ENCODE peak calls at places on chromosomes 1 and 21, in four cellular contexts. L is heart left ventricle, E is left lung, U is right cardiac atrium. X is an unnamed sample.

GRCh38 chr1:107550358-107550757 is 409.5 kb downstream of the NTNG1 start:
- DNase-seq in L (no peak), E (no peak), U (no peak), X (no peak)

GRCh38 chr1:235461954-235462353 is 42.3 kb downstream of the B3GALNT2 start:
- DNase-seq in L (no peak), E (no peak), U (no peak), X (no peak)

GRCh38 chr1:217133958-217134856 is 411.0 kb upstream of the ESRRG start:
- DNase-seq in L (peak), E (peak), U (peak), X (no peak)

GRCh38 chr1:30039354-30040080 is 683.9 kb downstream of the MATN1 start:
- DNase-seq in L (no peak), E (no peak), U (no peak), X (no peak)

GRCh38 chr1:98103617-98104284 is 182.9 kb upstream of the DPYD start:
- DNase-seq in L (no peak), E (no peak), U (no peak), X (no peak)

GRCh38 chr1:6157528-6158174 is 22.5 kb downstream of the CHD5 start:
- DNase-seq in L (no peak), E (no peak), U (peak), X (peak)

GRCh38 chr1:97414682-97415312 is 506.0 kb downstream of the DPYD start:
- DNase-seq in L (no peak), E (no peak), U (no peak), X (no peak)

GRCh38 chr1:5757177-5757820 is 234.9 kb downstream of the NPHP4 start:
- DNase-seq in L (no peak), E (no peak), U (no peak), X (no peak)

GRCh38 chr1:248144513-248145198 is at the start of gene OR2M5:
- DNase-seq in L (no peak), E (no peak), U (no peak), X (no peak)

GRCh38 chr21:40067751-40068150 is 200.5 kb downstream of the PCP4 start:
- DNase-seq in L (no peak), E (no peak), U (no peak), X (no peak)

GRCh38 chr1:240244968-240245628 is 153.4 kb downstream of the FMN2 start:
- DNase-seq in L (no peak), E (no peak), U (no peak), X (no peak)

GRCh38 chr1:204673909-204674701 is 11.4 kb downstream of the LRRN2 start:
- DNase-seq in L (no peak), E (no peak), U (no peak), X (peak)

GRCh38 chr1:155978325-155978972 is at the start of gene ARHGEF2:
- DNase-seq in L (peak), E (peak), U (peak), X (peak)

GRCh38 chr21:36320421-36321324 is 676 bp downstream of the MORC3 start:
- DNase-seq in L (peak), E (peak), U (peak), X (peak)

GRCh38 chr1:234125283-234125682 is 220.8 kb downstream of the SLC35F3 start:
- DNase-seq in L (no peak), E (no peak), U (no peak), X (no peak)

GRCh38 chr1:242005866-242006565 is 7.1 kb upstream of the MAP1LC3C start:
- DNase-seq in L (no peak), E (no peak), U (no peak), X (peak)

GRCh38 chr21:33396436-33396835 is 6.8 kb upstream of the IFNGR2 start:
- DNase-seq in L (no peak), E (no peak), U (no peak), X (no peak)

GRCh38 chr21:15967661-15968060 is 237.9 kb downstream of the USP25 start:
- DNase-seq in L (no peak), E (no peak), U (no peak), X (no peak)

GRCh38 chr1:37666241-37666867 is 26.0 kb upstream of the CDCA8 start:
- DNase-seq in L (no peak), E (no peak), U (no peak), X (no peak)

GRCh38 chr1:26728645-26729044 is 32.8 kb downstream of the ARID1A start:
- DNase-seq in L (no peak), E (no peak), U (no peak), X (no peak)

GRCh38 chr1:6108937-6109636 is 63.4 kb downstream of the KCNAB2 start:
- DNase-seq in L (no peak), E (peak), U (peak), X (no peak)

GRCh38 chr1:94798054-94798453 is 22.1 kb upstream of the SLC44A3 start:
- DNase-seq in L (no peak), E (no peak), U (no peak), X (no peak)

GRCh38 chr1:151990856-151991198 is 2.8 kb downstream of the S100A10 start:
- DNase-seq in L (peak), E (no peak), U (no peak), X (no peak)

GRCh38 chr1:186102559-186103148 is 272.4 kb downstream of the TPR start:
- DNase-seq in L (peak), E (no peak), U (peak), X (no peak)
- H3K27ac ChIP-seq in L (peak), E (no peak), U (no peak), X (no peak)

GRCh38 chr1:230384380-230385172 is 41.6 kb downstream of the PGBD5 start:
- DNase-seq in L (no peak), E (no peak), U (no peak), X (no peak)
- H3K27ac ChIP-seq in L (no peak), E (no peak), U (no peak), X (no peak)

GRCh38 chr1:115136106-115136505 is 46.8 kb upstream of the TSPAN2 start:
- DNase-seq in L (no peak), E (no peak), U (no peak), X (no peak)

GRCh38 chr1:115135681-115136080 is 46.4 kb upstream of the TSPAN2 start:
- DNase-seq in L (no peak), E (no peak), U (no peak), X (no peak)

GRCh38 chr1:115133440-115133839 is 44.1 kb upstream of the TSPAN2 start:
- DNase-seq in L (no peak), E (no peak), U (no peak), X (no peak)

GRCh38 chr1:115134231-115134630 is 44.9 kb upstream of the TSPAN2 start:
- DNase-seq in L (no peak), E (no peak), U (no peak), X (no peak)

GRCh38 chr1:115134850-115135484 is 45.7 kb upstream of the TSPAN2 start:
- DNase-seq in L (no peak), E (peak), U (no peak), X (no peak)
- H3K27ac ChIP-seq in L (peak), E (no peak), U (no peak), X (no peak)

DNA sequence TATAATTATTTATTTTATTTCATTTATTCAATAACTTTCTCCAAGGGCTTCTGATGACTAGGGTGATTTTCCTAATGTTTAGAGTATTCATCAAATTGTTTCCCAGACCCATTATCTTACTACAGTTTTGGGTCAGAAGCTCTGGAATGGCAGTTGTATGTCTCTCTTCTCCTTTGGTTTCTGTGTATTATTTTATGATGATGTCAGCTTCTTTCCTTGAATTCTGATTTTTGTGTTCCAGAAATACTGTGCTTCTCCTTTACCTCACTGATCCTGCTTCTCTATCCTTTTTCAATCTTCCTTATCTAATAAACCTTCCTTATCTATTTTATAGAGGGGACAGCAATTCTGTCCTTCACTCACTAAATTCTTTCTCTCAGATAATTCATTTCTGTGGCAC is 48.8 kb downstream of the LRRC8B start:
- DNase-seq in L (no peak), E (no peak), U (no peak), X (no peak)
- H3K27ac ChIP-seq in L (no peak), E (no peak), U (no peak), X (no peak)

GRCh38 chr21:25561668-25562641 is 45.3 kb downstream of the MRPL39 start:
- DNase-seq in L (peak), E (peak), U (peak), X (no peak)
- H3K27ac ChIP-seq in L (peak), E (peak), U (no peak), X (peak)

GRCh38 chr1:114723457-114723856 is 6.9 kb upstream of the NRAS start:
- DNase-seq in L (no peak), E (no peak), U (no peak), X (no peak)
- H3K27ac ChIP-seq in L (peak), E (no peak), U (no peak), X (no peak)

GRCh38 chr1:71101839-71102376 is 21.1 kb upstream of the ZRANB2 start:
- DNase-seq in L (no peak), E (no peak), U (no peak), X (no peak)

GRCh38 chr1:71093938-71094337 is 13.1 kb upstream of the ZRANB2 start:
- DNase-seq in L (no peak), E (no peak), U (no peak), X (no peak)

GRCh38 chr1:71097428-71097827 is 16.6 kb upstream of the ZRANB2 start:
- DNase-seq in L (no peak), E (no peak), U (no peak), X (no peak)
- H3K27ac ChIP-seq in L (no peak), E (no peak), U (no peak), X (no peak)

GRCh38 chr1:109483658-109484518 is at the start of gene ATXN7L2:
- DNase-seq in L (peak), E (peak), U (peak), X (peak)
- H3K27ac ChIP-seq in L (peak), E (peak), U (peak), X (peak)

GRCh38 chr1:87641996-87642395 is 313.3 kb downstream of the LMO4 start:
- DNase-seq in L (no peak), E (no peak), U (no peak), X (no peak)

GRCh38 chr1:87647436-87648177 is 318.9 kb downstream of the LMO4 start:
- DNase-seq in L (no peak), E (no peak), U (no peak), X (no peak)

GRCh38 chr1:87642581-87643129 is 314.0 kb downstream of the LMO4 start:
- DNase-seq in L (no peak), E (no peak), U (no peak), X (no peak)

GRCh38 chr1:87644033-87644432 is 315.4 kb downstream of the LMO4 start:
- DNase-seq in L (no peak), E (no peak), U (no peak), X (no peak)

GRCh38 chr1:87644500-87645245 is 316.0 kb downstream of the LMO4 start:
- DNase-seq in L (no peak), E (no peak), U (no peak), X (peak)
- H3K27ac ChIP-seq in L (no peak), E (no peak), U (no peak), X (peak)

X was measured in caudate nucleus.